ENCODE peak calls at places on chromosome 17, in five cellular contexts. V is NCI-H146, B is EL, A is AG08395, I is adrenal gland. C is an unnamed sample.
A peak's percentile ranks its signal among the peaks of the same experiment; 100 is the strongest.

GRCh38 chr17:226108-226772 is 44.8 kb upstream of the DOC2B start:
- DNase-seq in B (no peak), V (no peak), A (no peak), I (no peak), C (no peak)

GRCh38 chr17:59111539-59111938 is 4.9 kb upstream of the TRIM37 start:
- DNase-seq in A (no peak), I (no peak), B (no peak), V (no peak), C (no peak)

GRCh38 chr17:68906638-68907037 is 48.6 kb downstream of the ABCA8 start:
- DNase-seq in V (no peak), A (no peak), B (no peak), I (no peak), C (peak; percentile 7)

GRCh38 chr17:63622571-63623390 is 564 bp downstream of the MAP3K3 start:
- DNase-seq in A (peak; percentile 66), V (peak; percentile 59), I (peak; percentile 73), B (peak; percentile 69), C (peak; percentile 72)

GRCh38 chr17:22233382-22233781 is 541.1 kb downstream of the KCNJ18 start:
- DNase-seq in A (no peak), B (no peak), V (no peak), I (no peak), C (no peak)

GRCh38 chr17:67555855-67556254 is 161.9 kb upstream of the NOL11 start:
- DNase-seq in V (no peak), I (no peak), B (no peak), A (no peak), C (no peak)

GRCh38 chr17:80725532-80725931 is 180.9 kb downstream of the RPTOR start:
- DNase-seq in V (no peak), A (no peak), I (no peak), B (no peak), C (no peak)

GRCh38 chr17:81652901-81653771 is 3.2 kb downstream of the PDE6G start:
- DNase-seq in I (no peak), A (no peak), V (peak; percentile 20), B (no peak), C (no peak)

GRCh38 chr17:81194225-81194760 is 28.3 kb upstream of the AATK start:
- DNase-seq in A (no peak), I (no peak), B (no peak), V (no peak), C (no peak)

GRCh38 chr17:41910701-41911391 is 7.9 kb downstream of the ACLY start:
- DNase-seq in I (no peak), V (no peak), B (peak; percentile 99), A (peak; percentile 96), C (no peak)

GRCh38 chr17:2179615-2180295 is 123.8 kb downstream of the SMG6 start:
- DNase-seq in A (peak; percentile 85), B (peak; percentile 88), V (no peak), I (peak; percentile 93), C (peak; percentile 93)

GRCh38 chr17:17387461-17388362 is 84.5 kb downstream of the NT5M start:
- DNase-seq in I (no peak), V (peak; percentile 81), B (no peak), A (no peak), C (peak; percentile 86)

GRCh38 chr17:75689441-75689873 is 22.3 kb downstream of the SAP30BP start:
- DNase-seq in V (peak; percentile 66), A (no peak), B (peak; percentile 42), I (no peak), C (no peak)

GRCh38 chr17:20967776-20968175 is 75.0 kb downstream of the USP22 start:
- DNase-seq in B (no peak), I (no peak), A (no peak), V (no peak), C (no peak)

GRCh38 chr17:78896091-78896833 is 6.7 kb downstream of the CEP295NL start:
- DNase-seq in B (no peak), V (no peak), I (no peak), A (no peak), C (no peak)

GRCh38 chr17:66829386-66829864 is 5.5 kb upstream of the CACNG5 start:
- DNase-seq in I (peak; percentile 59), A (peak; percentile 76), B (peak; percentile 54), V (no peak), C (peak; percentile 56)

GRCh38 chr17:65143899-65144590 is 6.9 kb downstream of the RGS9 start:
- DNase-seq in I (no peak), A (no peak), B (no peak), V (no peak), C (no peak)

GRCh38 chr17:29621751-29622194 is 939 bp downstream of the CORO6 start:
- DNase-seq in A (no peak), V (no peak), I (no peak), B (peak; percentile 41), C (peak; percentile 35)

GRCh38 chr17:3894927-3895343 is 2.1 kb upstream of the CAMKK1 start:
- DNase-seq in I (no peak), A (no peak), B (peak; percentile 23), V (no peak), C (peak; percentile 15)

GRCh38 chr17:41251261-41251660 is 1.8 kb downstream of the KRTAP9-4 start:
- DNase-seq in I (no peak), A (peak; percentile 1), B (no peak), V (no peak), C (no peak)

GRCh38 chr17:42422958-42423712 is at the start of gene CAVIN1:
- DNase-seq in I (peak; percentile 97), A (peak; percentile 100), V (no peak), B (peak; percentile 99), C (peak; percentile 82)

GRCh38 chr17:50946891-50947843 is 81.0 kb upstream of the TOB1 start:
- DNase-seq in B (peak; percentile 30), I (peak; percentile 23), V (no peak), A (no peak), C (no peak)

GRCh38 chr17:15392326-15392739 is 50.9 kb upstream of the TEKT3 start:
- DNase-seq in A (peak; percentile 87), V (no peak), I (no peak), B (peak; percentile 91), C (no peak)

GRCh38 chr17:80520810-80521209 is 23.8 kb upstream of the RPTOR start:
- DNase-seq in V (no peak), B (no peak), I (no peak), A (no peak), C (no peak)

GRCh38 chr17:42928714-42929496 is 28.3 kb downstream of the G6PC1 start:
- DNase-seq in I (peak; percentile 23), V (peak; percentile 60), A (peak; percentile 88), B (peak; percentile 66), C (peak; percentile 78)

GRCh38 chr17:73952498-73953205 is 250.8 kb upstream of the RPL38 start:
- DNase-seq in I (peak; percentile 32), A (peak; percentile 47), B (no peak), V (peak; percentile 29), C (peak; percentile 39)

GRCh38 chr17:6940186-6940649 is 55.6 kb upstream of the ALOX12 start:
- DNase-seq in I (no peak), B (peak; percentile 5), A (peak; percentile 26), V (no peak), C (peak; percentile 2)

GRCh38 chr17:3004150-3004801 is 59.1 kb downstream of the OR1D5 start:
- DNase-seq in B (peak; percentile 98), A (peak; percentile 96), I (peak; percentile 100), V (peak; percentile 95), C (peak; percentile 96)

GRCh38 chr17:75411328-75412067 is 6.0 kb upstream of the GRB2 start:
- DNase-seq in B (no peak), V (no peak), A (no peak), I (no peak), C (no peak)

GRCh38 chr17:66748578-66748977 is 86.3 kb upstream of the CACNG5 start:
- DNase-seq in B (no peak), V (no peak), A (no peak), I (no peak), C (no peak)

GRCh38 chr17:77097772-77098171 is 43.0 kb upstream of the SEC14L1 start:
- DNase-seq in V (no peak), B (no peak), I (no peak), A (no peak), C (no peak)

GRCh38 chr17:58321571-58322525 is 6.7 kb downstream of the TSPOAP1 start:
- DNase-seq in A (no peak), V (no peak), I (no peak), B (no peak), C (no peak)

GRCh38 chr17:56173958-56174357 is 20.7 kb downstream of the ANKFN1 start:
- DNase-seq in A (no peak), I (no peak), V (no peak), B (peak; percentile 75), C (peak; percentile 67)

GRCh38 chr17:72555052-72555451 is 434.2 kb downstream of the SOX9 start:
- DNase-seq in B (no peak), I (no peak), V (no peak), A (no peak), C (no peak)

GRCh38 chr17:78133971-78134898 is 3.7 kb downstream of the TMC8 start:
- DNase-seq in B (no peak), V (peak; percentile 74), A (no peak), I (no peak), C (peak; percentile 87)

GRCh38 chr17:787641-788221 is 5.6 kb downstream of the MRM3 start:
- DNase-seq in V (no peak), A (no peak), I (no peak), B (no peak), C (no peak)

GRCh38 chr17:17685775-17686291 is 4.6 kb downstream of the RAI1 start:
- DNase-seq in V (no peak), I (peak; percentile 79), A (peak; percentile 72), B (peak; percentile 90), C (peak; percentile 84)

GRCh38 chr17:68491381-68491849 is 20.8 kb upstream of the PRKAR1A start:
- DNase-seq in V (no peak), A (no peak), B (no peak), I (no peak), C (peak; percentile 10)

GRCh38 chr17:38434178-38434665 is 6.0 kb downstream of the ARHGAP23 start:
- DNase-seq in A (no peak), V (no peak), I (peak; percentile 20), B (no peak), C (no peak)

GRCh38 chr17:48004973-48005372 is 32.6 kb downstream of the COPZ2 start:
- DNase-seq in B (no peak), V (peak; percentile 43), I (no peak), A (no peak), C (peak; percentile 91)

C was measured in NCI-H69.